ENCODE peak calls at places on chromosomes 12 and 14, in six cellular contexts. F is GF-D8, G is ELR, W is HTR-8/SVneo, P is foreskin fibroblast, X is NCI-H524. S is an unnamed sample.

GRCh38 chr14:74860899-74861733 is 14.8 kb downstream of the PROX2 start:
- DNase-seq in G (peak), P (peak), W (peak), F (no peak), X (peak), S (peak)

GRCh38 chr14:99116741-99117295 is 155.2 kb downstream of the BCL11B start:
- DNase-seq in X (no peak), G (no peak), W (no peak), P (no peak), F (no peak), S (no peak)

GRCh38 chr12:27024291-27024690 is 1.9 kb downstream of the MED21 start:
- DNase-seq in X (no peak), P (peak), G (no peak), F (no peak), W (no peak), S (no peak)

GRCh38 chr14:100190126-100190525 is 30.7 kb upstream of the DEGS2 start:
- DNase-seq in X (no peak), P (no peak), W (no peak), G (no peak), F (no peak), S (no peak)

GRCh38 chr12:75890660-75891059 is 140.9 kb downstream of the PHLDA1 start:
- DNase-seq in G (no peak), P (no peak), X (no peak), W (no peak), F (no peak), S (no peak)

GRCh38 chr12:1474567-1475153 is 119.7 kb downstream of the FBXL14 start:
- DNase-seq in F (no peak), G (peak), W (peak), X (no peak), P (peak), S (no peak)

GRCh38 chr14:104950021-104950420 is 25.3 kb downstream of the PLD4 start:
- DNase-seq in W (no peak), F (no peak), P (no peak), G (no peak), X (no peak), S (no peak)

GRCh38 chr12:68971404-68971803 is 38.4 kb upstream of the CPM start:
- DNase-seq in W (peak), F (no peak), X (no peak), G (peak), P (peak), S (no peak)

GRCh38 chr14:102922490-102923200 is at the start of gene AMN:
- DNase-seq in X (no peak), P (no peak), F (no peak), G (no peak), W (no peak), S (no peak)

GRCh38 chr12:55829967-55830600 is 697 bp upstream of the DNAJC14 start:
- DNase-seq in G (no peak), P (no peak), W (peak), F (peak), X (peak), S (peak)

GRCh38 chr14:20427231-20428009 is 8.5 kb downstream of the KLHL33 start:
- DNase-seq in G (peak), W (peak), P (peak), X (no peak), F (peak), S (no peak)

GRCh38 chr14:68208218-68208617 is 388.6 kb downstream of the RAD51B start:
- DNase-seq in P (peak), F (no peak), W (no peak), X (no peak), G (no peak), S (no peak)

GRCh38 chr14:22394616-22395015 is 194.4 kb downstream of the DAD1 start:
- DNase-seq in W (no peak), G (no peak), P (no peak), X (no peak), F (no peak), S (no peak)

GRCh38 chr12:6074979-6075585 is 49.4 kb downstream of the VWF start:
- DNase-seq in P (no peak), X (peak), G (peak), F (no peak), W (no peak), S (peak)

GRCh38 chr12:88577537-88577936 is 2.7 kb downstream of the KITLG start:
- DNase-seq in F (no peak), G (peak), P (peak), W (no peak), X (no peak), S (no peak)

GRCh38 chr12:104291867-104292524 is 11.5 kb upstream of the EID3 start:
- DNase-seq in G (no peak), X (peak), W (no peak), P (no peak), F (no peak), S (no peak)

GRCh38 chr12:92290016-92290685 is 144.5 kb upstream of the BTG1 start:
- DNase-seq in W (peak), P (peak), F (no peak), G (peak), X (peak), S (no peak)

GRCh38 chr12:74537126-74537706 is 419 bp upstream of the ATXN7L3B start:
- DNase-seq in F (peak), W (peak), G (peak), P (peak), X (peak), S (no peak)

GRCh38 chr12:26953447-26953846 is 15.2 kb downstream of the FGFR1OP2 start:
- DNase-seq in F (no peak), P (peak), X (no peak), W (no peak), G (no peak), S (no peak)

GRCh38 chr14:102630405-102630804 is 38.0 kb downstream of the RCOR1 start:
- DNase-seq in G (no peak), F (no peak), X (peak), W (no peak), P (no peak), S (no peak)

GRCh38 chr14:49622022-49622607 is 1.5 kb downstream of the MGAT2 start:
- DNase-seq in G (peak), W (no peak), F (no peak), X (peak), P (no peak), S (no peak)

GRCh38 chr14:76015668-76016067 is 30.1 kb downstream of the IFT43 start:
- DNase-seq in F (no peak), G (no peak), P (no peak), W (no peak), X (no peak), S (no peak)

GRCh38 chr14:99326041-99326710 is 54.2 kb upstream of the BCL11B start:
- DNase-seq in F (no peak), G (no peak), W (no peak), P (no peak), X (no peak), S (peak)

GRCh38 chr12:46005151-46005797 is 14.9 kb upstream of the SCAF11 start:
- DNase-seq in W (no peak), G (peak), P (peak), X (no peak), F (no peak), S (no peak)

GRCh38 chr14:80850197-80850814 is 91.2 kb downstream of the CEP128 start:
- DNase-seq in X (peak), W (peak), P (peak), G (peak), F (no peak), S (no peak)

GRCh38 chr12:51631591-51631990 is 40.6 kb downstream of the SCN8A start:
- DNase-seq in X (peak), P (peak), F (no peak), W (no peak), G (peak), S (no peak)

GRCh38 chr14:65134651-65135579 is 32.6 kb upstream of the MAX start:
- DNase-seq in G (no peak), X (no peak), W (no peak), P (no peak), F (no peak), S (no peak)

GRCh38 chr12:11650697-11651281 is 1.3 kb downstream of the ETV6 start:
- DNase-seq in G (peak), F (no peak), P (peak), W (no peak), X (peak), S (no peak)

GRCh38 chr14:45716506-45716905 is 463.5 kb upstream of the MIS18BP1 start:
- DNase-seq in G (peak), P (peak), X (peak), W (no peak), F (no peak), S (no peak)

GRCh38 chr12:106976013-106976658 is 10.8 kb downstream of the MTERF2 start:
- DNase-seq in W (no peak), P (peak), F (no peak), X (no peak), G (no peak), S (no peak)

GRCh38 chr12:28650906-28651305 is 460.6 kb downstream of the CCDC91 start:
- DNase-seq in W (no peak), F (no peak), X (no peak), G (no peak), P (no peak), S (no peak)

GRCh38 chr14:50044040-50044651 is 72.2 kb downstream of the VCPKMT start:
- DNase-seq in G (no peak), P (no peak), X (no peak), W (no peak), F (peak), S (no peak)

GRCh38 chr12:40911676-40912075 is 219.4 kb downstream of the CNTN1 start:
- DNase-seq in P (no peak), F (no peak), G (no peak), X (no peak), W (no peak), S (no peak)

GRCh38 chr12:122356192-122356635 is 66.3 kb downstream of the CLIP1 start:
- DNase-seq in F (peak), P (peak), X (peak), G (peak), W (peak), S (no peak)

GRCh38 chr14:95481391-95482022 is 34.9 kb downstream of the SYNE3 start:
- DNase-seq in W (no peak), P (no peak), F (no peak), G (no peak), X (no peak), S (no peak)